ENCODE peak calls at places on chromosome 18, in six cellular contexts. Q is AG04450, W is kidney tubule cell, O is left ventricle myocardium inferior, L is EH, J is psoas muscle. F is an unnamed sample.

GRCh38 chr18:9926223-9926894 is 12.5 kb downstream of the VAPA start:
- DNase-seq in Q (no peak), W (no peak), O (no peak), L (no peak), J (no peak), F (no peak)

GRCh38 chr18:70373062-70373519 is 84.2 kb downstream of the SOCS6 start:
- DNase-seq in Q (peak; percentile 43), W (peak; percentile 39), O (no peak), L (peak; percentile 92), J (no peak), F (no peak)

GRCh38 chr18:9475643-9476580 is 599 bp downstream of the RALBP1 start:
- DNase-seq in Q (no peak), W (peak; percentile 35), O (no peak), L (peak; percentile 48), J (no peak), F (peak; percentile 18)

GRCh38 chr18:47953471-47953931 is 23.0 kb upstream of the SMAD2 start:
- DNase-seq in Q (no peak), W (peak; percentile 88), O (no peak), L (peak; percentile 45), J (peak; percentile 39), F (no peak)

GRCh38 chr18:58402247-58402646 is 226.6 kb downstream of the ALPK2 start:
- DNase-seq in Q (no peak), W (peak; percentile 75), O (no peak), L (peak; percentile 17), J (no peak), F (no peak)

GRCh38 chr18:3266062-3266608 is 4.2 kb downstream of the MYL12B start:
- DNase-seq in Q (no peak), W (peak; percentile 39), O (no peak), L (no peak), J (peak; percentile 36), F (no peak)

GRCh38 chr18:9658111-9658641 is 43.8 kb upstream of the PPP4R1 start:
- DNase-seq in Q (no peak), W (peak; percentile 26), O (no peak), L (no peak), J (no peak), F (no peak)

GRCh38 chr18:63309422-63309821 is 10.1 kb downstream of the BCL2 start:
- DNase-seq in Q (no peak), W (no peak), O (no peak), L (no peak), J (no peak), F (no peak)

GRCh38 chr18:62372156-62372555 is 47.0 kb downstream of the TNFRSF11A start:
- DNase-seq in Q (no peak), W (no peak), O (no peak), L (no peak), J (no peak), F (no peak)

GRCh38 chr18:55115606-55116005 is 156.3 kb upstream of the CCDC68 start:
- DNase-seq in Q (no peak), W (peak; percentile 46), O (no peak), L (no peak), J (no peak), F (no peak)

GRCh38 chr18:48375150-48375790 is 33.9 kb downstream of the ZBTB7C start:
- DNase-seq in Q (no peak), W (no peak), O (no peak), L (no peak), J (no peak), F (no peak)

GRCh38 chr18:22563098-22563707 is 145.5 kb upstream of the CTAGE1 start:
- DNase-seq in Q (peak; percentile 78), W (peak; percentile 88), O (no peak), L (peak; percentile 89), J (no peak), F (no peak)

GRCh38 chr18:56691530-56691929 is 40.4 kb downstream of the WDR7 start:
- DNase-seq in Q (no peak), W (no peak), O (no peak), L (no peak), J (no peak), F (no peak)

GRCh38 chr18:50967714-50968661 is at the start of gene ELAC1:
- DNase-seq in Q (peak; percentile 36), W (peak; percentile 87), O (peak; percentile 78), L (peak; percentile 85), J (peak; percentile 83), F (peak; percentile 85)

GRCh38 chr18:63837556-63837955 is 49.9 kb upstream of the SERPINB2 start:
- DNase-seq in Q (no peak), W (no peak), O (no peak), L (no peak), J (no peak), F (no peak)

GRCh38 chr18:12656671-12657047 is 1.2 kb downstream of the SPIRE1 start:
- DNase-seq in Q (no peak), W (no peak), O (no peak), L (peak; percentile 43), J (no peak), F (no peak)

F was measured in ovary.